ENCODE peak calls at places on chromosomes 3 and 15, in ten cellular contexts. A is stomach, C is upper lobe of right lung, M is kidney, J is Peyer's patch, O is GM23248, I is A549, V is dorsolateral prefrontal cortex, Z is Karpas-422, F is mesendoderm. E is an unnamed sample.

GRCh38 chr3:181930105-181930504 is 218.4 kb downstream of the SOX2 start:
- DNase-seq in Z (no peak), C (no peak), O (no peak), M (no peak), A (no peak), F (no peak), I (no peak), V (no peak), J (no peak), E (no peak)

GRCh38 chr15:98954411-98954810 is 53.2 kb downstream of the PGPEP1L start:
- DNase-seq in M (peak), J (no peak), V (peak), A (no peak), O (peak), C (no peak), I (no peak), F (no peak), Z (no peak), E (peak)

GRCh38 chr15:69656271-69657030 is 203.8 kb downstream of the RPLP1 start:
- DNase-seq in I (no peak), M (no peak), A (no peak), J (no peak), Z (no peak), F (no peak), O (no peak), C (no peak), V (no peak), E (no peak)

GRCh38 chr3:68861521-68861920 is 70.8 kb downstream of the TAFA4 start:
- DNase-seq in F (peak), A (no peak), Z (no peak), I (no peak), O (no peak), J (no peak), M (no peak), V (no peak), C (no peak), E (no peak)

GRCh38 chr3:52339612-52340011 is 23.5 kb downstream of the DNAH1 start:
- DNase-seq in C (no peak), J (no peak), F (peak), I (peak), V (peak), A (no peak), O (peak), Z (peak), M (no peak), E (peak)

GRCh38 chr15:81275711-81276417 is 48.1 kb downstream of the STARD5 start:
- DNase-seq in V (no peak), J (no peak), O (peak), M (no peak), F (no peak), C (no peak), I (no peak), Z (no peak), A (no peak), E (no peak)

GRCh38 chr3:47399531-47400270 is 18.9 kb downstream of the PTPN23 start:
- DNase-seq in C (no peak), V (no peak), A (no peak), I (no peak), F (no peak), M (no peak), O (peak), J (no peak), Z (no peak), E (no peak)

GRCh38 chr15:61794276-61794675 is 266.0 kb downstream of the VPS13C start:
- DNase-seq in J (no peak), V (no peak), C (no peak), I (no peak), O (peak), A (no peak), Z (no peak), F (no peak), M (no peak), E (no peak)

GRCh38 chr15:40097968-40098476 is 10.7 kb downstream of the BMF start:
- DNase-seq in V (no peak), I (no peak), M (no peak), A (peak), F (no peak), J (peak), C (peak), O (peak), Z (no peak), E (no peak)

GRCh38 chr15:92000709-92001108 is 147.2 kb downstream of the SLCO3A1 start:
- DNase-seq in F (no peak), C (no peak), J (no peak), M (no peak), A (no peak), O (no peak), V (no peak), Z (no peak), I (no peak), E (no peak)

GRCh38 chr3:112303811-112304325 is 9.9 kb upstream of the SLC9C1 start:
- DNase-seq in F (peak), V (peak), C (no peak), J (no peak), Z (peak), A (no peak), I (no peak), O (peak), M (no peak), E (no peak)

GRCh38 chr3:151460774-151461450 is at the start of gene IGSF10:
- DNase-seq in O (peak), A (peak), Z (no peak), M (peak), C (peak), J (peak), V (no peak), I (peak), F (no peak), E (no peak)

GRCh38 chr3:168061332-168061996 is 34.3 kb downstream of the GOLIM4 start:
- DNase-seq in A (no peak), I (no peak), F (no peak), V (no peak), O (peak), M (no peak), J (no peak), Z (no peak), C (no peak), E (no peak)

GRCh38 chr3:38482951-38483350 is 13.2 kb upstream of the EXOG start:
- DNase-seq in V (no peak), C (no peak), I (no peak), F (no peak), Z (no peak), M (no peak), A (no peak), O (no peak), J (no peak), E (no peak)

GRCh38 chr3:13825317-13825590 is 54.6 kb downstream of the WNT7A start:
- DNase-seq in V (no peak), M (no peak), F (peak), Z (no peak), A (no peak), I (no peak), C (no peak), O (no peak), J (no peak), E (no peak)

GRCh38 chr3:49476563-49476962 is 6.5 kb downstream of the DAG1 start:
- DNase-seq in F (no peak), I (no peak), O (peak), C (no peak), Z (no peak), A (no peak), V (no peak), M (no peak), J (no peak), E (no peak)

GRCh38 chr15:39784638-39785037 is 2.0 kb upstream of the FSIP1 start:
- DNase-seq in J (no peak), O (no peak), Z (no peak), I (no peak), C (no peak), V (no peak), M (no peak), F (no peak), A (no peak), E (no peak)

GRCh38 chr3:24495334-24495994 is 814 bp upstream of the THRB start:
- DNase-seq in F (peak), J (peak), V (no peak), C (peak), Z (no peak), M (peak), O (peak), I (peak), A (peak), E (peak)

GRCh38 chr3:157618075-157618760 is 115.0 kb upstream of the VEPH1 start:
- DNase-seq in V (no peak), F (peak), Z (peak), J (no peak), M (no peak), C (no peak), A (no peak), I (peak), O (peak), E (no peak)

GRCh38 chr3:72554689-72555088 is 293.6 kb downstream of the SHQ1 start:
- DNase-seq in I (no peak), J (no peak), C (no peak), F (no peak), V (no peak), Z (no peak), M (no peak), O (no peak), A (no peak), E (no peak)

GRCh38 chr3:152026033-152026556 is 152.7 kb downstream of the SUCNR1 start:
- DNase-seq in F (no peak), I (peak), Z (no peak), C (no peak), J (no peak), M (no peak), A (no peak), V (no peak), O (peak), E (no peak)

GRCh38 chr3:86991482-86991815 is 500 bp upstream of the VGLL3 start:
- DNase-seq in V (no peak), J (no peak), I (no peak), C (no peak), F (no peak), M (no peak), O (peak), A (no peak), Z (no peak), E (no peak)

GRCh38 chr3:196080997-196081833 is 675 bp downstream of the TFRC start:
- DNase-seq in Z (peak), O (peak), V (peak), M (peak), A (peak), I (peak), F (peak), C (peak), J (peak), E (peak)

GRCh38 chr3:124764746-124765145 is 34.5 kb downstream of the UMPS start:
- DNase-seq in M (no peak), A (no peak), I (no peak), Z (no peak), V (peak), O (no peak), C (no peak), J (no peak), F (no peak), E (no peak)

GRCh38 chr3:140341213-140341612 is 336.7 kb upstream of the TRIM42 start:
- DNase-seq in A (no peak), C (no peak), V (no peak), M (no peak), Z (no peak), J (no peak), F (no peak), I (no peak), O (no peak), E (no peak)

GRCh38 chr15:98873441-98874218 is 134.0 kb downstream of the PGPEP1L start:
- DNase-seq in A (no peak), M (no peak), Z (no peak), O (peak), C (no peak), V (no peak), J (no peak), F (peak), I (peak), E (no peak)

GRCh38 chr3:123027292-123028232 is at the start of gene SEMA5B:
- DNase-seq in C (peak), V (no peak), I (peak), O (peak), Z (no peak), F (peak), M (peak), A (peak), J (peak), E (no peak)

GRCh38 chr3:167813169-167814123 is 77.9 kb downstream of the SERPINI1 start:
- DNase-seq in F (no peak), I (peak), O (peak), C (no peak), J (no peak), Z (no peak), M (no peak), A (no peak), V (no peak), E (no peak)

GRCh38 chr3:101423984-101424888 is 88.8 kb downstream of the SENP7 start:
- DNase-seq in Z (no peak), C (no peak), M (peak), J (no peak), V (no peak), A (no peak), I (no peak), F (no peak), O (no peak), E (no peak)

GRCh38 chr3:152175576-152175883 is 93.2 kb upstream of the MBNL1 start:
- DNase-seq in C (no peak), O (peak), V (no peak), Z (no peak), F (no peak), J (no peak), I (peak), M (no peak), A (no peak), E (no peak)

GRCh38 chr15:43522247-43522646 is 4.8 kb downstream of the MAP1A start:
- DNase-seq in I (no peak), M (no peak), F (no peak), O (no peak), J (no peak), V (no peak), Z (peak), A (no peak), C (no peak), E (no peak)

GRCh38 chr3:146308222-146308621 is 57.3 kb upstream of the PLSCR4 start:
- DNase-seq in J (no peak), C (no peak), A (no peak), M (no peak), I (no peak), F (no peak), V (no peak), O (peak), Z (no peak), E (no peak)

DNA sequence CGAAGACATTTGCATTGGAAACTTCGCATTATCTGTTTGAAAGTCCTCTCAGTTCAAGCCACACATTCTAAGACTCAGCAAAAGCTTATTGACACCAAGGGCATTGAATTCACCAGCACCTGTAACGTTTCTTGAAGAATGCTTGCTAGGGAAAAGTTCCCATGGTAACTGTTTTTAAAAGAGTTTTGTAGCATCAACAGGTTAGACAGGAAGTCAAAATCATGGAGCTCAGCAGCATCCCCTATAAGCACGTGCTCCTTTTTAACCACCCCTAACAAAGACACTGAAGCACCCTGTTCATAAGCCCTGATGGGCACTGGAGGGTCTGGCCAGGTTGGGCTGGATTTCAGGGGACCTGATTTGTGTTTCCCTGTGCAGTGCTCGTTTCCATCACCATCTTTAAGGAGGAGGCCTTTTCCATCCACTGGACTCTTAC is 229.7 kb upstream of the BHLHE40 start:
- DNase-seq in F (peak), V (no peak), M (no peak), J (no peak), C (no peak), Z (no peak), I (no peak), O (no peak), A (no peak), E (no peak)
- H3K4me3 ChIP-seq in F (no peak), V (no peak), M (peak), J (no peak), C (no peak), Z (no peak), I (no peak), O (no peak), A (no peak), E (no peak)

GRCh38 chr3:5185093-5185673 is 2.3 kb upstream of the EDEM1 start:
- DNase-seq in C (no peak), O (no peak), M (no peak), F (no peak), I (no peak), V (no peak), J (no peak), Z (no peak), A (no peak), E (no peak)

GRCh38 chr3:5187152-5187919 is at the start of gene EDEM1:
- DNase-seq in I (peak), V (peak), A (peak), J (peak), F (peak), M (peak), Z (peak), O (peak), C (peak), E (peak)

GRCh38 chr3:5187920-5188418 is 462 bp downstream of the EDEM1 start:
- DNase-seq in V (no peak), I (peak), Z (peak), J (no peak), O (peak), F (peak), A (no peak), C (peak), M (peak), E (no peak)

GRCh38 chr3:5186854-5187151 is 704 bp upstream of the EDEM1 start:
- DNase-seq in O (peak), I (no peak), A (no peak), C (no peak), F (no peak), J (no peak), Z (peak), V (no peak), M (no peak), E (no peak)

GRCh38 chr3:5186089-5186853 is 1.2 kb upstream of the EDEM1 start:
- DNase-seq in M (no peak), C (no peak), O (no peak), A (no peak), V (no peak), Z (no peak), J (no peak), I (no peak), F (no peak), E (no peak)
- H3K4me3 ChIP-seq in M (no peak), C (peak), O (peak), A (peak), V (peak), Z (peak), J (peak), I (peak), F (no peak), E (peak)

GRCh38 chr3:170908235-170909116 is at the start of gene EIF5A2:
- DNase-seq in O (peak), I (peak), A (peak), M (peak), C (peak), J (peak), Z (peak), F (peak), V (peak), E (peak)

GRCh38 chr3:170910542-170910941 is 2.1 kb upstream of the EIF5A2 start:
- DNase-seq in A (no peak), M (no peak), I (no peak), V (no peak), F (no peak), J (no peak), O (peak), Z (no peak), C (no peak), E (no peak)

GRCh38 chr3:170911051-170911450 is 2.6 kb upstream of the EIF5A2 start:
- DNase-seq in F (no peak), I (no peak), J (no peak), M (no peak), A (no peak), O (no peak), C (no peak), Z (no peak), V (no peak), E (no peak)

GRCh38 chr3:170907519-170908234 is 760 bp downstream of the EIF5A2 start:
- DNase-seq in F (peak), V (no peak), Z (no peak), A (no peak), O (peak), I (no peak), J (no peak), M (peak), C (peak), E (no peak)

DNA sequence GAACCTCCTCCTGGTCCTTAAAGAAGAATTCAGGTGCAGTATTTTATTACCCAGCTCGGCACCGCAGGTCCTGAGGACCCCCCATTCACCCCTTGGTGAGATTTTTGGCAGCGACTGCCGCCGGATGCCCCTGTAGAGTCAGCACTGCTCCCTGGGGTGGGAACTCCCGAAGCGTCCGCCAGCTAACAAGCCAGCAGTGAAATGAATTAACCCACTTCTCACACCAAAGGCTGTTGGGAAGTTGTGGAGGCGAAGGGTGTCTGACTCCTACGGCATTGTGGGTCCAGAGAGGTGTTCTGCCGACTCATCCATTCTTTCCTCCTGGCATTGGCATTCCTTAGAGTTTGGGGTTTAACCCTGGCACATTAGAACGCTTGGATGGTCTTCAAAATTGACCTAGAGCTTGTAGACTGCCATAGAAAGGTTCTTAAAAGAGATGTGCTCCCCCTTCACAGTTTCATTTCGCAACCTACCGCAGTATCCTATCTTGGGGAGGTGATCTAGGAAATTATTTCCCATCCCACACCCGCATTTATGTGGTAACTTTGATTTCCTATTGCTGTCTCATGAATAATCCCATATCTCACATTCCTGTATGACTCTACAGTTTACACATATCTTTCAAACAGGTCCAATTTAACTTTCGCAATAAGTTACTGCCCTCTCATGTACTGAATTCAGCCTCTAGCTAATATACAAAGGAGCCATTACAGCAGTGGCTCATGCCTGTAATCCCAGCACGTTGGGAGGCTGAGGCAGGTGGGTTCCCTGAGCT is 879 bp upstream of the EIF5A2 start:
- DNase-seq in O (peak), A (no peak), V (no peak), F (no peak), J (no peak), I (peak), C (peak), M (peak), Z (no peak), E (no peak)
- H3K4me3 ChIP-seq in O (peak), A (no peak), V (peak), F (no peak), J (no peak), I (peak), C (no peak), M (no peak), Z (no peak), E (no peak)

GRCh38 chr3:84126160-84126559 is 832.6 kb upstream of the CADM2 start:
- DNase-seq in M (no peak), J (no peak), O (no peak), Z (no peak), A (no peak), C (peak), F (no peak), V (no peak), I (no peak), E (no peak)
- H3K4me3 ChIP-seq in M (no peak), J (no peak), O (no peak), Z (no peak), A (no peak), C (no peak), F (no peak), V (no peak), I (no peak), E (no peak)

GRCh38 chr3:126107203-126107939 is 23.4 kb upstream of the SLC41A3 start:
- DNase-seq in A (no peak), Z (no peak), M (no peak), O (no peak), F (no peak), J (peak), V (peak), C (no peak), I (no peak), E (no peak)
- H3K4me3 ChIP-seq in A (no peak), Z (no peak), M (no peak), O (no peak), F (no peak), J (no peak), V (no peak), C (no peak), I (no peak), E (no peak)

GRCh38 chr3:78847603-78848002 is 920.2 kb downstream of the ROBO1 start:
- DNase-seq in J (no peak), M (no peak), O (no peak), Z (no peak), C (no peak), I (no peak), V (no peak), F (peak), A (no peak), E (no peak)
- H3K4me3 ChIP-seq in J (no peak), M (no peak), O (no peak), Z (no peak), C (no peak), I (no peak), V (no peak), F (no peak), A (no peak), E (no peak)

GRCh38 chr3:50616003-50616769 is 765 bp upstream of the MAPKAPK3 start:
- DNase-seq in J (peak), A (peak), I (peak), F (peak), Z (peak), O (peak), M (peak), V (peak), C (peak), E (peak)
- H3K4me3 ChIP-seq in J (peak), A (peak), I (peak), F (peak), Z (peak), O (peak), M (peak), V (peak), C (peak), E (peak)